ENCODE peak calls at places on chromosomes 13 and 19, in ten cellular contexts. G is K562, A is NB4, B is A549, P is GM12878, K is endothelial cell of umbilical vein, W is H1, Q is HepG2, E is SK-N-SH, T is HCT116. X is an unnamed sample.
A peak's percentile ranks its signal among the peaks of the same experiment; 100 is the strongest.

GRCh38 chr13:72808917-72809500 is 27.1 kb downstream of the PIBF1 start:
- DNase-seq in G (peak; percentile 9), A (peak; percentile 29), B (peak; percentile 9), P (no peak), K (peak; percentile 25), W (no peak), Q (peak; percentile 9), E (peak; percentile 14), T (no peak), X (no peak)

GRCh38 chr13:32385369-32385768 is 42.6 kb downstream of the N4BP2L1 start:
- DNase-seq in G (no peak), A (no peak), B (no peak), P (no peak), K (no peak), W (no peak), Q (no peak), E (no peak), T (no peak), X (no peak)

GRCh38 chr13:48094404-48094780 is 512 bp downstream of the MED4 start:
- DNase-seq in G (no peak), A (peak; percentile 30), B (no peak), P (no peak), K (peak; percentile 33), W (no peak), Q (no peak), E (no peak), T (no peak), X (no peak)

GRCh38 chr19:12611361-12611699 is 610 bp downstream of the ZNF791 start:
- DNase-seq in G (no peak), A (no peak), B (peak; percentile 75), P (no peak), K (peak; percentile 74), W (no peak), Q (peak; percentile 70), E (peak; percentile 81), T (peak; percentile 45), X (peak; percentile 55)

GRCh38 chr13:100594731-100595130 is 6.1 kb upstream of the GGACT start:
- DNase-seq in G (peak; percentile 22), A (no peak), B (peak; percentile 11), P (no peak), K (no peak), W (no peak), Q (peak; percentile 18), E (no peak), T (no peak), X (peak; percentile 63)

GRCh38 chr19:24004166-24004565 is 82.8 kb upstream of the ZNF254 start:
- DNase-seq in G (no peak), A (no peak), B (no peak), P (no peak), K (no peak), W (no peak), Q (no peak), E (no peak), T (no peak), X (no peak)

GRCh38 chr19:14979498-14980255 is at the start of gene SLC1A6:
- DNase-seq in G (no peak), A (peak; percentile 76), B (no peak), P (no peak), K (no peak), W (no peak), Q (no peak), E (peak; percentile 28), T (no peak), X (peak; percentile 75)

GRCh38 chr19:47157455-47158321 is 27.1 kb downstream of the SAE1 start:
- DNase-seq in G (no peak), A (peak; percentile 91), B (no peak), P (no peak), K (peak; percentile 90), W (peak; percentile 66), Q (no peak), E (no peak), T (no peak), X (peak; percentile 72)

GRCh38 chr19:3046621-3047306 is 15.5 kb downstream of the TLE5 start:
- DNase-seq in G (peak; percentile 83), A (no peak), B (no peak), P (no peak), K (no peak), W (no peak), Q (no peak), E (peak; percentile 77), T (no peak), X (no peak)

GRCh38 chr19:44212865-44213346 is 574 bp downstream of the ZNF227 start:
- DNase-seq in G (peak; percentile 18), A (peak; percentile 3), B (peak; percentile 40), P (no peak), K (peak; percentile 58), W (no peak), Q (peak; percentile 1), E (peak; percentile 40), T (no peak), X (no peak)

GRCh38 chr13:75739244-75739868 is 103.2 kb downstream of the LMO7 start:
- DNase-seq in G (no peak), A (no peak), B (no peak), P (peak; percentile 24), K (no peak), W (no peak), Q (no peak), E (no peak), T (no peak), X (no peak)

DNA sequence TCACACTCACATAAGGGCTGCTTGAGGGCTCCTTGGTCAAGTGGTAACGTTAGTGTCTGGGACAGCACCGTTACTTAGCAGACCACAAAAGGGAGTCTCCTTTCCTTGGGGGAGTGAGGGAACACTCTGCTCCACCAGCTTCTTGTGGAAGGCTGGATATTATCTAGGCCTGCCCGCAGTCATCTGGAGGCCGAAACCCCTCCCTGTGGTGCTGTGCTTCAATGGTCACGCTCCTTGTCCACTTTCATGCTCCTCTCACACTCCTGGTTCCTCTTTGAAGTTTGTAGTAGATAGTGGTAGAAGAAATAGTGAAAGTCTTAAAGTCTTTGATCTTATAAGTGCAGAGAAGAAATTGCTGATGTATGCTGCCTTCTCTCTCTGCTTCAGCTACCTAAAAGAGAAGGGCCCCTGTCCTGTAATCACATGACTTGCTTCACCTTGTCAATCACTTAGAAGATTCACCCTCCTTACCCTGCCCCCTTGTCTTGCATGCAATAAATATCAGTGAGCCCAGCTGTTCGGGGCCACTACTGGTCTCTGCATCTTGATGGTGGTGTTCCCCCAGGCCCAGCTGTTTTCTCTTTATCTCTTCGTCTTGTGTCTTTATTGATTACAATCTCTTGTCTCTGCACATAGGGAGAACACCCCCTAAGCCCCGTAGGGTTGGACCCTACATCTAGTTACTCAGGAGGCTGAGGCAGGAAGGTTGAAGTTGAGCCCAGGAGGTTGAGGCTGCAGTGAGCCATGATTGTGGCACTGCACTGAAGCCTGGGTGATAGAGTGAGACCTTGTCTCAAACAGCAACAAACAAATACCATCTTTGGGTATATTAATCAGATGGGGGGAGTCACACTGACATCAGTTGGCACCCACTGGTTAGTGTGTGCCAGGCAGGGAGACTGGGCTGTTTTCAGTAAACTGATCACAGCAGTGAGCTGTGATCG is 11.6 kb upstream of the MZF1 start:
- DNase-seq in G (peak; percentile 29), A (no peak), B (no peak), P (no peak), K (no peak), W (no peak), Q (no peak), E (no peak), T (no peak), X (no peak)
- TF ChIP-seq MAX in G (peak; percentile 33), A (no peak), B (no peak), P (no peak), K (no peak), W (no peak), Q (no peak), E (no peak), T (no peak), X (no peak)

DNA sequence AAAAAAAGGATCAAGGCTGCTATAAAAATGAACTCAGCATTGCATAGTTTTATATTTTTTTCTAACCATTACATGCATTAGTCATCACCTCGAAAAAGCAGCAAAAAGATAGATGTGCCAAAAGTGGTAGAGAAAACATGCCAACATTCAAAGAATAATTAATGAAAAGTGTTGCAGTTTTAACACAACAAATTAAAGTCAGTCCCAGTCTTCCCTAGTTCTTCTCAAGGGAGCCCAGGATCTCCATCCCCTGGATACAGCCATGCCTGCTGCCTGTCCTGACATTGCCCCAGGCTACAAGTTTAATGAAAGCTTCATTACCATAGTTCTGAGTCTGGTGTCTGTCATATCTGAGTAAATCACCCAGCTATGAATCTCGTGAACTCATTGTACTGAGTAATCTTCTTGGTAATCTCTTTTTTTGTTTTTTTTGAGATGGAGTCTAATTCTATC is 116.6 kb upstream of the KLF12 start:
- DNase-seq in G (no peak), A (no peak), B (no peak), P (no peak), K (no peak), W (no peak), Q (no peak), E (peak; percentile 45), T (no peak), X (no peak)
- TF ChIP-seq MAX in G (no peak), A (no peak), B (no peak), P (no peak), K (no peak), W (no peak), Q (no peak), E (no peak), T (no peak), X (no peak)

DNA sequence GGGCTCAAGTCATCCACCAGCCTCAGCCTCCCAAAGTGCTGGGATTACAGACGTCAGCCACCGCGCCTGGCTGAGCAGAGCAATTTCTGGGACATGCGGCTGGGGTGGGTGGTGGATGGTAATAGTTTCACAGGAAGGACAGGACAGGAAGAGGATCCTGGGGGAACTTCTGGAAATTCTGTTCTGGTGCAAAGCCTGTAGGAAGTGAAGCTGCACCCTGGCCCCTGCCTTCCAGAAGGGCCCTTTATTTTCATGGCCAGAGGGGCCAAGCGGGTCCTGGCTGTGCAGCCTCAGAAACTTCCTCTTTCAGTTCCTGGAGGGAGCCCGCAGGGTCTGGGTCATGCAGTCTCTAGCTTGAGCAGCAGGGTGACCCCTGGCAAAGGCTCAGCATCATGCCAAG is 15.7 kb downstream of the FEM1A start:
- DNase-seq in G (no peak), A (peak; percentile 75), B (no peak), P (no peak), K (no peak), W (no peak), Q (no peak), E (no peak), T (no peak), X (no peak)
- TF ChIP-seq MAX in G (no peak), A (no peak), B (no peak), P (no peak), K (no peak), W (no peak), Q (no peak), E (no peak), T (no peak), X (no peak)

DNA sequence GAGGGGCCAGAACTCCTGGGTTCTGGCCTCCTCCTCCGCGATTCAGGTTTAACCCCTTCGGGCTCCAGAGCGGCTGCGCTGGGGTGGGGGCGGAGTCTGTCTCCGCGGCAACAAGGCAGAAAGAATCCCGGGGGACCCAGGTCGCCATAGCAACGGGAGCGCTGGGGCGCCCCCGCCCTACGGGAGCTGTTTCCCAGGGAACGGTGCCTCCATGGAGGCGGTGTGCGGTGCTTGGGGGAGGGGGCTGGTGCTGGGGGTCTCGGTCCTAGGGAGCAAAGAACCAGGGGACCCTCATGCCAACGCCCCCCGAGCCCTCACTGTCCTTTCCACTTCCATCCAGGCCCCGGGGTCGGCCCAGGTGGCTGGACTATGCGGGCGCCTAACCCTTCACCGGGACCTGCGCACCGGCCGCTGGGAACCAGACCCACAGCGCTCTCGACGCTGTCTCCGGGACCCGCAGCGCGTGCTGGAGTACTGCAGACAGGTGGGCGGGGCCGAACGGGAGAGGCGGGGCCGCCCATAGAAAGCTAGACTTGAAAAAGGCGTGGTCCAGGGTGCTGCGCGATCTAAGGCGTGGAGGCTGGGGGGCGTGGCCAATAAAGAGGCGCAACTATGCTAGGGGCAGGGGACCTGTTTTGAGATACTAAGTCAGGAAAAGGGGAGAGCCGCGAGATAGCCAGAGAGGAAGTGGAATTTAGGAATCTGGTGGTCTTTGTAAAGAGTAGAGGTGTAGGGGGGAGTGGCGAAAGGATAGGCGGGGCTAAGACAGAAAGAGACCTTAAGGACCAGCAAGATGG is 1.2 kb downstream of the APLP1 start:
- DNase-seq in G (peak; percentile 87), A (peak; percentile 51), B (peak; percentile 98), P (no peak), K (peak; percentile 80), W (peak; percentile 82), Q (peak; percentile 41), E (peak; percentile 89), T (peak; percentile 89), X (peak; percentile 97)
- TF ChIP-seq MAX in G (peak; percentile 96), A (no peak), B (peak; percentile 98), P (no peak), K (no peak), W (peak; percentile 90), Q (peak; percentile 52), E (peak; percentile 94), T (peak; percentile 94), X (peak; percentile 87)